ENCODE peak calls at places on chromosomes 11 and 22, in ten cellular contexts. S is body of pancreas, P is fibroblast of lung, M is cardiac fibroblast, H is IMR-90, F is astrocyte of the cerebellum, V is endothelial cell, Y is OCI-LY7, E is BE2C, L is sigmoid colon. I is an unnamed sample.
A peak's percentile ranks its signal among the peaks of the same experiment; 100 is the strongest.

GRCh38 chr22:19429950-19430889 is 1.3 kb downstream of the HIRA start:
- DNase-seq in S (peak; percentile 45), P (peak; percentile 78), M (peak; percentile 76), H (peak; percentile 78), F (peak; percentile 12), V (no peak), Y (peak; percentile 69), E (peak; percentile 53), L (no peak), I (peak; percentile 64)

GRCh38 chr11:76620471-76620870 is 50.1 kb downstream of the LRRC32 start:
- DNase-seq in S (no peak), P (peak; percentile 94), M (peak; percentile 93), H (peak; percentile 89), F (peak; percentile 67), V (no peak), Y (no peak), E (no peak), L (no peak), I (no peak)

GRCh38 chr11:62004473-62004872 is 37.0 kb upstream of the FTH1 start:
- DNase-seq in S (no peak), P (peak; percentile 83), M (peak; percentile 97), H (peak; percentile 82), F (peak; percentile 83), V (no peak), Y (no peak), E (no peak), L (no peak), I (no peak)

GRCh38 chr11:125441648-125442410 is 54.2 kb downstream of the FEZ1 start:
- DNase-seq in S (no peak), P (no peak), M (no peak), H (no peak), F (no peak), V (no peak), Y (no peak), E (no peak), L (peak; percentile 24), I (no peak)

GRCh38 chr11:131694526-131695424 is 324.4 kb downstream of the NTM start:
- DNase-seq in S (peak; percentile 83), P (peak; percentile 64), M (peak; percentile 84), H (peak; percentile 69), F (peak; percentile 36), V (peak; percentile 95), Y (peak; percentile 44), E (peak; percentile 73), L (peak; percentile 90), I (peak; percentile 88)

GRCh38 chr11:56886465-56886864 is 102.2 kb upstream of the OR5AK2 start:
- DNase-seq in S (no peak), P (no peak), M (no peak), H (no peak), F (no peak), V (no peak), Y (no peak), E (no peak), L (no peak), I (no peak)

GRCh38 chr22:45703758-45704157 is 32.1 kb downstream of the ATXN10 start:
- DNase-seq in S (no peak), P (no peak), M (no peak), H (no peak), F (no peak), V (no peak), Y (no peak), E (no peak), L (no peak), I (no peak)

GRCh38 chr11:65476632-65477270 is 22.1 kb upstream of the MALAT1 start:
- DNase-seq in S (peak; percentile 45), P (no peak), M (no peak), H (no peak), F (no peak), V (no peak), Y (no peak), E (no peak), L (peak; percentile 73), I (no peak)

GRCh38 chr11:133239530-133239929 is 292.8 kb downstream of the OPCML start:
- DNase-seq in S (no peak), P (no peak), M (no peak), H (no peak), F (no peak), V (no peak), Y (no peak), E (no peak), L (no peak), I (no peak)

GRCh38 chr11:133238455-133238854 is 293.8 kb downstream of the OPCML start:
- DNase-seq in S (no peak), P (no peak), M (no peak), H (no peak), F (no peak), V (no peak), Y (no peak), E (no peak), L (no peak), I (no peak)

GRCh38 chr11:133249065-133249464 is 283.2 kb downstream of the OPCML start:
- DNase-seq in S (no peak), P (no peak), M (no peak), H (no peak), F (no peak), V (no peak), Y (no peak), E (no peak), L (no peak), I (no peak)

GRCh38 chr11:133240908-133241307 is 291.4 kb downstream of the OPCML start:
- DNase-seq in S (no peak), P (no peak), M (no peak), H (no peak), F (no peak), V (no peak), Y (no peak), E (no peak), L (no peak), I (no peak)

GRCh38 chr11:133243832-133244231 is 288.5 kb downstream of the OPCML start:
- DNase-seq in S (no peak), P (no peak), M (no peak), H (no peak), F (no peak), V (no peak), Y (no peak), E (no peak), L (no peak), I (no peak)
- TF ChIP-seq CTCF in S (no peak), P (no peak), M (no peak), H (no peak), F (no peak), V (peak; percentile 29), Y (no peak), E (no peak), L (no peak), I (no peak)

GRCh38 chr11:116716617-116717016 is 56.2 kb downstream of the BUD13 start:
- DNase-seq in S (no peak), P (no peak), M (no peak), H (no peak), F (no peak), V (no peak), Y (no peak), E (no peak), L (no peak), I (no peak)

GRCh38 chr11:116714902-116715301 is 57.9 kb downstream of the BUD13 start:
- DNase-seq in S (no peak), P (no peak), M (no peak), H (no peak), F (no peak), V (no peak), Y (no peak), E (no peak), L (no peak), I (no peak)

GRCh38 chr11:116712428-116712827 is 60.4 kb downstream of the BUD13 start:
- DNase-seq in S (no peak), P (no peak), M (no peak), H (no peak), F (no peak), V (no peak), Y (no peak), E (no peak), L (no peak), I (no peak)

GRCh38 chr11:116719102-116719501 is 53.7 kb downstream of the BUD13 start:
- DNase-seq in S (no peak), P (no peak), M (no peak), H (no peak), F (no peak), V (peak; percentile 23), Y (no peak), E (no peak), L (no peak), I (no peak)

DNA sequence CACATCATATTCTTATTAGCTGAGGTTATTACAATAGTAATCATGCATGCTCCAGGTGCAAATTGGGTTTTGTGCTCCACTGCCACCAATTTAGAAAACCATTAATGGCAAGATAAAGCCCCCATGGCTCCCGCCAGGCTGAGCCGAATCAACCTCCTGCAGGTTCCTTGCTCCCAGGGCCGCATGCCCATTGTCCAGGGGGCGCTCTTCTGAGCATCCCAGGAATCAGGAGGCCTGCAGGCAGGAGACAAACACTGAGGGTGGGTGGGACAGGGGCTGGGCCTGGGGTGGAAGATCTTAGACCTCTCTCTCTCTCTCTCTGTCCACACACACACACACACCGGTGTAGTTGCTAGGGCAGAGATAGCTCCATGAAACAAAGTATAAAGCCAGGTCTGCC is 57.4 kb downstream of the BUD13 start:
- DNase-seq in S (no peak), P (no peak), M (no peak), H (no peak), F (no peak), V (no peak), Y (no peak), E (no peak), L (no peak), I (no peak)
- TF ChIP-seq CTCF in S (no peak), P (no peak), M (no peak), H (no peak), F (no peak), V (no peak), Y (peak; percentile 24), E (peak; percentile 14), L (no peak), I (no peak)

DNA sequence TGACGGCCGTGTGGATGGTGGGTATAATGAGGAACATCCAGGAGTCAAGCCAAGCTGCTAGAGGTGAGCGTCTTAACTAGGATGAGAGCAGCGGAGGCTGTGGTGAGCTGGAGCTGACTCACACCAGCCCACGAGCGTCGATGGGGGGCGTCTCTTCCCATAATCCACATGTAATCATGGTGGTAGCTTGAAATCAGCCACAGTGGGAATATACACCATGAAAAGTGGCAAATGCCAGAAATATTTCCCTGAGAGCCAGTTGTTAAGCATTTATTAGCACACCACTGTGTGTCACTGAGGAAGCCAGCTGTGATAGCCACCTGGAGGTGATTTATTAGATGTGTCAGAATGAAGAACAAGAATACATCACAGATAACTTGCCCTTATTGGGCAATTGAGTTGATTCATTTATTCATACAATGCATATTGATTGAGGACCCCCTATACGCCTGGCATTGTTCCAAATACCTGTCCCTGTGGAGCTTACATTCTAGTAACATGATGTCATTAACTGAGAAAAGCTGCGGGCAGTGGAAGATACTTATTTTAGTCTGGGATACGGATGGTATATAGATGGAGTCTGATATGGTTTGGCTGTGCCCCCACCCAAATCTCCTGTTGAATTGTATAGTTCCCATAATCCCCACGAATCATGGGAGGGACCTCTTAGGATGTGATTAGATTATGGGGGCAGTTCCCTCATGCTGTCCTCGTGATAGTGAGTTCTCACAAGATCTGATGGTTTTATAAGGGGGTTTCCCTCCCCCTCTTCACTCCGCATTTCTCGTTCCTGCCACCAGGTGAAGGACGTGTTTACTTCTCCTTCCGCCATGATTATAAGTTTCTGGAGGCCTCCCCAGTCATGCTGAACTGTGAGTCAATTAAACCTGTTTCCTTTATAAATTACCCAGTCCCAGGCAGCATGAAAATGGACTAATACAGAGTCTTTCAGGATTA is 473.4 kb downstream of the METTL15 start:
- DNase-seq in S (no peak), P (peak; percentile 95), M (peak; percentile 18), H (peak; percentile 78), F (peak; percentile 84), V (no peak), Y (no peak), E (no peak), L (no peak), I (no peak)
- TF ChIP-seq CTCF in S (no peak), P (no peak), M (no peak), H (no peak), F (no peak), V (peak; percentile 46), Y (no peak), E (no peak), L (no peak), I (no peak)

DNA sequence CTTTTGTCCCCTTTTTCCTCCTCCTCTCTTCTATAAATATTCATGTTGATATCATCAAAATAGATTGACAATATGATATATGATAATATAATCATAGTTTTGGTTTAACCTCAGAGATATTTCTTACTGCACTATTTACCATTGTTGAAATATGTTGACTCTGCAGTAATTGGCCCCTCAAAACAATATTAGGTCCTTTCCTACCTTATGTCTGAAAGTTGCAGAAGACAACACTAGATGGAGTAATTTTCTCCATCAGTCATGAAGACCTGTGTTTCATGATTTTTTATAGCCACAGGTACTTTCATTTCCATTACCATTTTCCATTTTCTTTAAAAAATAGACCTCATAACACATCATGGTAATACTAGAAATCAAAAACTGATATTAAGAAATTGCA is 284.4 kb downstream of the LUZP2 start:
- DNase-seq in S (no peak), P (no peak), M (no peak), H (no peak), F (no peak), V (no peak), Y (no peak), E (no peak), L (no peak), I (no peak)
- TF ChIP-seq CTCF in S (no peak), P (no peak), M (no peak), H (no peak), F (no peak), V (no peak), Y (no peak), E (peak; percentile 20), L (no peak), I (no peak)

I was measured in adrenal gland.